ENCODE peak calls at places on chromosomes 3 and 15, in ten cellular contexts. O, U, G, X, R, J, V, S, L and A are unnamed samples.

GRCh38 chr3:113898892-113899291 is 48.9 kb upstream of the ZDHHC23 start:
- DNase-seq in O (no peak), U (no peak), G (no peak), X (no peak), R (no peak), J (peak; percentile 53), V (peak; percentile 27), S (no peak), L (peak; percentile 33), A (peak; percentile 60)

GRCh38 chr3:124520970-124521369 is 209.3 kb upstream of the UMPS start:
- DNase-seq in O (no peak), U (peak; percentile 81), G (no peak), X (peak; percentile 51), R (no peak), J (peak; percentile 10), V (no peak), S (no peak), L (no peak), A (peak; percentile 61)

GRCh38 chr15:55254916-55255679 is 34.5 kb downstream of the RAB27A start:
- DNase-seq in O (no peak), U (no peak), G (no peak), X (no peak), R (no peak), J (no peak), V (no peak), S (no peak), L (no peak), A (no peak)

GRCh38 chr3:49007068-49007770 is at the start of gene WDR6:
- DNase-seq in O (peak; percentile 99), U (peak; percentile 99), G (peak; percentile 99), X (peak; percentile 96), R (peak; percentile 98), J (peak; percentile 97), V (peak; percentile 97), S (peak; percentile 99), L (peak; percentile 94), A (peak; percentile 98)

GRCh38 chr3:169110633-169111032 is 552.9 kb downstream of the MECOM start:
- DNase-seq in O (no peak), U (no peak), G (no peak), X (no peak), R (no peak), J (no peak), V (no peak), S (no peak), L (no peak), A (no peak)

GRCh38 chr15:31472636-31473383 is 146.2 kb downstream of the KLF13 start:
- DNase-seq in O (peak; percentile 63), U (no peak), G (no peak), X (no peak), R (no peak), J (peak; percentile 68), V (peak; percentile 48), S (no peak), L (peak; percentile 32), A (peak; percentile 24)

GRCh38 chr3:29370021-29370420 is 89.2 kb downstream of the RBMS3 start:
- DNase-seq in O (no peak), U (no peak), G (no peak), X (no peak), R (no peak), J (no peak), V (no peak), S (no peak), L (no peak), A (no peak)

GRCh38 chr3:129016366-129016724 is 15.2 kb downstream of the EFCC1 start:
- DNase-seq in O (no peak), U (peak; percentile 30), G (no peak), X (no peak), R (no peak), J (no peak), V (no peak), S (no peak), L (no peak), A (no peak)

GRCh38 chr15:88258021-88258641 is 1.6 kb upstream of the NTRK3 start:
- DNase-seq in O (peak; percentile 93), U (no peak), G (peak; percentile 87), X (no peak), R (peak; percentile 66), J (peak; percentile 32), V (no peak), S (no peak), L (no peak), A (peak; percentile 11)
- H3K4me3 ChIP-seq in O (peak overlapping the region; percentile 84), U (no peak overlapping the region), G (peak overlapping the region; percentile 80), X (no peak overlapping the region), R (peak overlapping the region; percentile 56), J (no peak overlapping the region), V (no peak overlapping the region), S (peak overlapping the region; percentile 36), L (peak overlapping the region; percentile 64), A (no peak overlapping the region)

DNA sequence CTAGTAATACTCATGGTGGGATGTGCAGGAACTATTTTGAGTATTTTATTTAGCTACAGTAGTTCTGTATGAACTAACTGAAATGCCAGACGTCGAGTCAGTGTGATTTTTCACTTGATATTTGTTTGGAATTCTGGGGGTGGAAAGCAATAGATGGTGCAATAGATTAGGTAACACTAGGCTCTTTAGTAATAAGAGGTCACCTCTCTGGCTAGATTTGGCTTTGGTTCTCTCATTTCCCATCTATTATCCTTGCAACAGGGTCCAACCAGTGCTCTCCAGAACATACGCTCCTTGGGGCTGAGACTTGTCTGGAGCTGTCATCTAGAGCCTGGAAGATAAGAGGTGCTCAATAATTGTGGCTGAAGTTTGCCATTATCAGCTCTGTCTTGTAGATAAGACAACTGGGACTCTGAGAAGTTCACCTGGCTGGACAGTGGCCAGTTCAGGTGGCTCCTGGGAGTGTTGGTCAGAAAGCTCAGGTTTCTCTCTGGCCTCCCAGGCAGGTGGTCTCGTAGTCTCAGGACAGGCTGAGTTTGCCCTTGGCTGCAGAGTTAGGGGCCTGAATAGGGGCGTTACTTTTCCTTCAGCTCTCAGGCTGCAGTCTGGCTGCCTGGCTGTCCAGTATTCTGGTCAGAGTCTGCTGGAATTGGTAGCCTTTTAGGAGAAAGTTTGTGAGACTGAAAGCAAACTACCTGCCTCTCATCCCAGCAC is 277.5 kb upstream of the RGMA start:
- DNase-seq in O (no peak), U (no peak), G (no peak), X (no peak), R (no peak), J (no peak), V (no peak), S (no peak), L (no peak), A (no peak)
- H3K36me3 ChIP-seq in O (no peaks in the 10 kb centered on the region), U (no peaks in the 10 kb centered on the region), G (no peaks in the 10 kb centered on the region), X (no peaks in the 10 kb centered on the region), R (no peaks in the 10 kb centered on the region), J (no peaks in the 10 kb centered on the region), V (no peaks in the 10 kb centered on the region), S (no peaks in the 10 kb centered on the region), L (no peaks in the 10 kb centered on the region), A (no peaks in the 10 kb centered on the region)

GRCh38 chr3:152333928-152334327 is 65.2 kb downstream of the MBNL1 start:
- DNase-seq in O (no peak), U (no peak), G (no peak), X (no peak), R (no peak), J (no peak), V (no peak), S (no peak), L (no peak), A (no peak)

GRCh38 chr3:152331018-152331541 is 62.4 kb downstream of the MBNL1 start:
- DNase-seq in O (no peak), U (peak; percentile 98), G (no peak), X (no peak), R (no peak), J (peak; percentile 92), V (peak; percentile 85), S (no peak), L (peak; percentile 92), A (peak; percentile 79)

GRCh38 chr3:152328841-152329240 is 60.1 kb downstream of the MBNL1 start:
- DNase-seq in O (no peak), U (peak; percentile 94), G (no peak), X (no peak), R (no peak), J (peak; percentile 89), V (peak; percentile 85), S (no peak), L (peak; percentile 86), A (peak; percentile 90)

GRCh38 chr3:152331975-152332374 is 63.2 kb downstream of the MBNL1 start:
- DNase-seq in O (no peak), U (peak; percentile 22), G (no peak), X (no peak), R (no peak), J (peak; percentile 34), V (no peak), S (no peak), L (no peak), A (no peak)

DNA sequence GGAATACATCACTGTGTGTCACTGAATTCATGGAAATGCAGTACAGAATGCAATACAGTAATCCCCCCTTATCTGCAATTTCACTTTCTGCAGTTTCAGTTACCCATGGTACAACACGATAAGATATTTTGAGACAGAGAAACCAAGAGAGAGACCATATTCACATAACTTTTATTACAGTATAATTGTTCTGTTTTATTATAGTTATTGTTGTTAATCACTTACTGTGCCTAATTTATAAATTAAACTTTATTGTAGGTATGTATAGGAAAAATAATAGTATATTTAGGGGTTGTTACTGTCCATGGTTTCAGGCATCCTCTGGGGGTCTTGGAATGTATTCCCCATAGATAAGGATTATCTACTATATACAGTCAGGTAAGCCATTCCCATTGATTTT is 61.8 kb downstream of the MBNL1 start:
- DNase-seq in O (no peak), U (no peak), G (no peak), X (no peak), R (no peak), J (no peak), V (no peak), S (no peak), L (no peak), A (no peak)
- H3K4me3 ChIP-seq in O (no peak overlapping the region), U (peak overlapping the region; percentile 32), G (no peak overlapping the region), X (no peak overlapping the region), R (no peak overlapping the region), J (peak overlapping the region; percentile 2), V (no peak overlapping the region), S (no peak overlapping the region), L (no peak overlapping the region), A (peak overlapping the region; percentile 48)

GRCh38 chr3:47414666-47415587 is 34.1 kb downstream of the PTPN23 start:
- DNase-seq in O (no peak), U (no peak), G (no peak), X (no peak), R (no peak), J (no peak), V (no peak), S (no peak), L (no peak), A (no peak)
- H3K36me3 ChIP-seq in O (peaks cover 55% of the 10 kb centered on the region), U (peaks cover 26% of the 10 kb centered on the region), G (peaks cover 7% of the 10 kb centered on the region), X (peaks cover 6% of the 10 kb centered on the region), R (peaks cover 80% of the 10 kb centered on the region), J (no peaks in the 10 kb centered on the region), V (peaks cover 36% of the 10 kb centered on the region), S (peaks cover 67% of the 10 kb centered on the region), L (peaks cover 9% of the 10 kb centered on the region), A (peaks cover 55% of the 10 kb centered on the region)

DNA sequence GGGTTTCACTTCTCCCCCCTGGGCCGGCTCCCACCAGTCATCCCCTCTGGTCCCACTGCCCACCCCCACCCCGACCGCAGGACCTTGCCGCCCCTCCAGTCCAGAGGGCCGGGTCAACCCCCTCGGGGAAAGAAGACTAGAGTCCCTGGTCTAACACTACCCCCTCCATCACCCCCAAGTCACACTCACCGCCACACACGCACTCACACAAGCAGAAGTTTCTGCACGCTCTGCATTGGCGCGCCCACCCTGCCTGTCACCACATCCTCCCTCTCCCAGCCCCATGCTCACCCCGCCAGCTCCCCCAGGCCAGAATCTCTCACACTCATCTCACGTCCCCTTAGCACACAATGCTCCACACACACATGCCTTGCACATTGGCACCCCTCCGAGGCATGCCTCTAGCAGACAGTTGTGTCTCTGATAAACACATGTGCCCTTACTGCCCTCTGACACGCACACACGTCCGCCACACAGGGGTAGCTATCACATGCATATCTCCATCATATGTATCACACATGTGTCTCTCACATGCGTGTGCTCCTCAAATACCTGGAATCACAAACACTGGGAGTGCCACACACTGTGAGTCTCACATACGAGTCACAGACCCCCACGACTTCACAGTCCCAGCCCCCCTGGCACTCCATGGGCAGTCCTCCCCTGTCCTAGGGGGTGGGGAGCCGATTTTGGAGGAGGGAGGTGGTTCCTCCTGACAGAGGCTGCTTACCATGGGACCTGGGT is 760 bp downstream of the FBLN2 start:
- DNase-seq in O (no peak), U (no peak), G (no peak), X (no peak), R (no peak), J (peak; percentile 61), V (no peak), S (no peak), L (no peak), A (no peak)
- H3K4me3 ChIP-seq in O (peak overlapping the region; percentile 56), U (no peak overlapping the region), G (no peak overlapping the region), X (no peak overlapping the region), R (peak overlapping the region; percentile 69), J (peak overlapping the region; percentile 70), V (peak overlapping the region; percentile 5), S (peak overlapping the region; percentile 39), L (no peak overlapping the region), A (peak overlapping the region; percentile 84)